ENCODE peak calls at places on chromosomes 5 and 9, in nine cellular contexts. L is right lobe of liver, G is IMR-90, V is tibial nerve, C is A549, K is breast epithelium, D is stomach, J is body of pancreas, R is heart left ventricle. Z is an unnamed sample.
A peak's percentile ranks its signal among the peaks of the same experiment; 100 is the strongest.

GRCh38 chr9:8552732-8553131 is 753.2 kb upstream of the DMAC1 start:
- DNase-seq in L (no peak), G (no peak), V (no peak), C (no peak), K (no peak), D (no peak), J (no peak), R (no peak), Z (no peak)

GRCh38 chr9:123548749-123549545 is 192.9 kb downstream of the CRB2 start:
- DNase-seq in L (no peak), G (no peak), V (no peak), C (no peak), K (no peak), D (no peak), J (no peak), R (no peak), Z (no peak)

GRCh38 chr5:58188287-58188651 is 271.6 kb downstream of the PLK2 start:
- DNase-seq in L (no peak), G (peak; percentile 70), V (no peak), C (peak; percentile 73), K (no peak), D (no peak), J (no peak), R (no peak), Z (no peak)

GRCh38 chr5:104733063-104733719 is 1170.6 kb upstream of the NUDT12 start:
- DNase-seq in L (no peak), G (no peak), V (no peak), C (no peak), K (no peak), D (no peak), J (no peak), R (no peak), Z (no peak)

GRCh38 chr9:122498883-122499288 is 11.7 kb upstream of the OR1J2 start:
- DNase-seq in L (no peak), G (peak; percentile 43), V (no peak), C (peak; percentile 13), K (peak; percentile 52), D (no peak), J (peak; percentile 15), R (no peak), Z (no peak)

GRCh38 chr5:95424526-95424925 is 33.4 kb downstream of the FAM81B start:
- DNase-seq in L (no peak), G (no peak), V (no peak), C (no peak), K (no peak), D (no peak), J (no peak), R (no peak), Z (no peak)

GRCh38 chr9:98971168-98971914 is 27.6 kb downstream of the COL15A1 start:
- DNase-seq in L (no peak), G (peak; percentile 91), V (no peak), C (no peak), K (no peak), D (no peak), J (no peak), R (no peak), Z (no peak)

GRCh38 chr5:77630246-77631165 is 8.0 kb downstream of the OTP start:
- DNase-seq in L (peak; percentile 50), G (no peak), V (no peak), C (peak; percentile 85), K (no peak), D (peak; percentile 43), J (peak; percentile 76), R (no peak), Z (no peak)

GRCh38 chr9:4798281-4798680 is 5.5 kb downstream of the RCL1 start:
- DNase-seq in L (no peak), G (no peak), V (no peak), C (no peak), K (no peak), D (no peak), J (no peak), R (no peak), Z (no peak)

GRCh38 chr5:92687793-92688467 is 893.1 kb downstream of the NR2F1-AS1 start:
- DNase-seq in L (no peak), G (peak; percentile 78), V (no peak), C (peak; percentile 3), K (no peak), D (no peak), J (no peak), R (no peak), Z (no peak)

GRCh38 chr5:30918171-30918570 is 275.3 kb upstream of the CDH6 start:
- DNase-seq in L (no peak), G (peak; percentile 81), V (no peak), C (no peak), K (no peak), D (no peak), J (no peak), R (no peak), Z (no peak)

GRCh38 chr5:127080001-127080478 is 6.7 kb upstream of the C5orf63 start:
- DNase-seq in L (no peak), G (no peak), V (no peak), C (no peak), K (no peak), D (no peak), J (no peak), R (no peak), Z (no peak)

DNA sequence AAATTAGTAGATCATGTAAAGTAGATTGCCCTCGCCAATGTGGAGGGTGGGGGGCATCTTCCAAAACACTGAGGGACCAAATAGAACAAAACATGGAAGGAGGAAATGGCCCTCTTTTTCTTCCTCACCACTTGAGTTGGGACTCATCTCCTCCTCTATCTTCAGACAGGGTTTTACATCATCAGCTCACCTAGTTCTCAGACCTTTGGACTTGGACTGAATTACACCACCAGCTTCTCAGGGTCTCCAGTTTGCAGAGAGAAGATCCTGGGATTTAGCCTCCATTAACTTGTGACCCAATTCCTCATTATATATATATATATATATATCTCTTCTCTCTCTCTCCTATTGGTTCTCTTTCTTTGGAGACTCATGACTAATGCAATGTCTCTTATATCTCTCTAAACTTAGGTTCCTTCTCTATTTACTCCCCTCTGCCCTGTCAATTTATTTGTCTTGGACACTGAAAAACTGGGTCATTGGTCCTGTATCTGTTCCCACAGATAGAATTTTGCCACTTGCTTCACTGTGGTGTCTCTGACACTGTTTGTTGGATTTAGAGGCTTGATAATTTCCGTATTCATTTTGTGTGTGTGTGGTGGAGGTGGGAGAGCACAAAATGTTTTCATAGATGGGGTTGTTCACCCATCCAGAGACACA is 54.3 kb upstream of the TXNDC8 start:
- DNase-seq in L (no peak), G (no peak), V (no peak), C (no peak), K (no peak), D (no peak), J (no peak), R (no peak), Z (no peak)
- TF ChIP-seq POLR2A in L (no peak), G (no peak), V (no peak), C (no peak), K (no peak), D (no peak), J (no peak), R (no peak), Z (no peak)

DNA sequence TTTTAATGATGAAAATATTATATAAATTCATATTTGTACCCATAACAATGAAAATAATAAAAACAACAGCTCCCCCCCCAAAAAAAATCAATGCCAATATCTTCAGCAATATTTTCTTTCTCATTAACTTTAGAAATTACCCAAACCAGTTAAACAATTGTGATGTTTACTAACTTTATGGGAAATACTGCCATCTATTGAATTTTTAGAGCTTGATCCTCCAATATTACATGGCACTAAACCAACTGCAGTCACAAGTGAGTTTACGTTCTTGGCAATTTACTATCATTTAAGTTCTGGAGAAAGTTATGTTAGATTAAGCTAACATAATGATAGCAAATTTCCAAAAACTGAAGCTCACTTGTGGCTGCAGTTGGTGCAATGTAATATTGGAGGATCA is 379.6 kb downstream of the CDH18 start:
- DNase-seq in L (no peak), G (no peak), V (no peak), C (no peak), K (no peak), D (no peak), J (no peak), R (no peak), Z (no peak)
- TF ChIP-seq CTCF in L (no peak), G (no peak), V (no peak), C (no peak), K (no peak), D (no peak), J (peak; percentile 39), R (no peak), Z (no peak)

GRCh38 chr5:142324871-142325676 is at the start of gene SPRY4:
- DNase-seq in L (peak; percentile 95), G (peak; percentile 98), V (peak; percentile 88), C (peak; percentile 93), K (peak; percentile 92), D (peak; percentile 89), J (peak; percentile 88), R (peak; percentile 93), Z (peak; percentile 79)

GRCh38 chr5:142326480-142326938 is 1.7 kb upstream of the SPRY4 start:
- DNase-seq in L (no peak), G (no peak), V (no peak), C (no peak), K (no peak), D (no peak), J (no peak), R (no peak), Z (no peak)

GRCh38 chr5:142324377-142324870 is 397 bp downstream of the SPRY4 start:
- DNase-seq in L (peak; percentile 60), G (no peak), V (no peak), C (peak; percentile 60), K (peak; percentile 35), D (no peak), J (peak; percentile 40), R (no peak), Z (no peak)

GRCh38 chr5:142327111-142327842 is 2.5 kb upstream of the SPRY4 start:
- DNase-seq in L (no peak), G (peak; percentile 84), V (no peak), C (no peak), K (no peak), D (no peak), J (no peak), R (no peak), Z (no peak)

DNA sequence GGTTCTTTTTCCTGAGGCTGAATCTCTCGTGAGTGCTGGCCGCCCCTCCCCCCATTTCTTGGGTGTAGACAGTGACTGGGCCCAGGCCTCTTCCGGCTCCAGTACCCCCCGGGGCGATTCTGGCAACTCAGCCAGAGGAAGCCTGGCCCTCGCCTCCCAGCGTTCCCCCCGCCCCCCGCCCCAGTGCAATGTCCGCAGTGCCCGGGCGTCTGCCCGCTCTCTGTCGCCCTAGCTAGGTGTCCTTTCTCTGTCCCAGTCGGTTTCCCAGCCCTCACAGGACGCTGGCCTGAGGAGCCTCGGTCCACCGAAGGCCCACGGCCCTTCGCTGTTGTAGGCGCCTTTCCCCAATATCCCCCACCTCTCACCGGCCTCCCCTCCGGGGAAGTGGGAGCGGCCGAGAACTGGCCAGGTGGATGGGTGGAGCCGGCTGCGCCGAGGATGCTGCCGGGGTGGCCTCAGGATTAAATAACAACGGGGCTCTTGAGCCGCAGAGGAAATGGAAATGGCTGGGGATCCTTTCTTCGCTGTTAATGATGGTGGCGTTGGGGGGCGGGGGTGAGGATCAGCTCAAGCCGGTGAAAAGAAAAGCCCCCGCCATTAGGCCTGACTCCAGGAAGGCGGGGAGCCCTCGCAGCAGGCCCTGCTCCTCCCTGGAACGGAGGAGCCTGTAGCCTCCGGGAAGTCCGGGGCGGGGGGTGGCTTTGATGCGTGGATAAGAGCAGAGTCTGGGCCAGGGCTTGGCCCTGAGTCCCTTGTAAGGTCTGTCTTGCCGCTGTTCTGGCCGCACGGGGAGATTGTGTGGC is 1.1 kb upstream of the SPRY4 start:
- DNase-seq in L (peak; percentile 49), G (peak; percentile 73), V (peak; percentile 35), C (peak; percentile 90), K (peak; percentile 30), D (peak; percentile 44), J (peak; percentile 68), R (peak; percentile 76), Z (no peak)
- TF ChIP-seq POLR2A in L (no peak), G (peak; percentile 60), V (no peak), C (peak; percentile 51), K (no peak), D (no peak), J (no peak), R (peak; percentile 40), Z (no peak)

GRCh38 chr5:1666812-1667588 is 132.6 kb downstream of the MRPL36 start:
- DNase-seq in L (no peak), G (no peak), V (no peak), C (peak; percentile 58), K (peak; percentile 21), D (peak; percentile 47), J (peak; percentile 72), R (no peak), Z (no peak)
- TF ChIP-seq CTCF in L (no peak), G (peak; percentile 35), V (peak; percentile 23), C (peak; percentile 40), K (no peak), D (no peak), J (peak; percentile 40), R (peak; percentile 35), Z (no peak)